ENCODE peak calls at places on chromosomes 12 and 14, in eight cellular contexts. One of them, this sample, is unnamed.
A peak's percentile ranks its signal among the peaks of the same experiment; 100 is the strongest.

GRCh38 chr12:20144341-20144740 is 224.0 kb upstream of the PDE3A start:
- DNase-seq in fibroblast of pulmonary artery: no peak
- DNase-seq in dorsolateral prefrontal cortex: no peak
- DNase-seq in left ventricle myocardium inferior: no peak
- DNase-seq in gastrocnemius medialis: no peak
- DNase-seq in SK-N-SH: no peak
- DNase-seq in nephron progenitor cell: no peak
- DNase-seq in ascending aorta: no peak
- DNase-seq in this sample: no peak

GRCh38 chr12:71665109-71665476 is 992 bp downstream of the THAP2 start:
- DNase-seq in fibroblast of pulmonary artery: no peak
- DNase-seq in dorsolateral prefrontal cortex: no peak
- DNase-seq in left ventricle myocardium inferior: no peak
- DNase-seq in gastrocnemius medialis: no peak
- DNase-seq in SK-N-SH: no peak
- DNase-seq in nephron progenitor cell: no peak
- DNase-seq in ascending aorta: no peak
- DNase-seq in this sample: no peak

GRCh38 chr12:65823481-65824313 is 586 bp upstream of the HMGA2 start:
- DNase-seq in fibroblast of pulmonary artery: peak; percentile 48
- DNase-seq in dorsolateral prefrontal cortex: no peak
- DNase-seq in left ventricle myocardium inferior: no peak
- DNase-seq in gastrocnemius medialis: no peak
- DNase-seq in SK-N-SH: peak; percentile 41
- DNase-seq in nephron progenitor cell: peak; percentile 68
- DNase-seq in ascending aorta: peak; percentile 67
- DNase-seq in this sample: no peak

GRCh38 chr14:20415723-20416622 is 2.7 kb upstream of the TEP1 start:
- DNase-seq in fibroblast of pulmonary artery: peak; percentile 75
- DNase-seq in dorsolateral prefrontal cortex: no peak
- DNase-seq in left ventricle myocardium inferior: no peak
- DNase-seq in gastrocnemius medialis: no peak
- DNase-seq in SK-N-SH: peak; percentile 50
- DNase-seq in nephron progenitor cell: no peak
- DNase-seq in ascending aorta: no peak
- DNase-seq in this sample: no peak

GRCh38 chr12:34599530-34600513 is 577.5 kb downstream of the ALG10 start:
- DNase-seq in fibroblast of pulmonary artery: no peak
- DNase-seq in dorsolateral prefrontal cortex: peak; percentile 18
- DNase-seq in left ventricle myocardium inferior: no peak
- DNase-seq in gastrocnemius medialis: peak; percentile 5
- DNase-seq in SK-N-SH: peak; percentile 0
- DNase-seq in nephron progenitor cell: no peak
- DNase-seq in ascending aorta: no peak
- DNase-seq in this sample: no peak

GRCh38 chr14:77593501-77593911 is 22.9 kb downstream of the SPTLC2 start:
- DNase-seq in fibroblast of pulmonary artery: peak; percentile 29
- DNase-seq in dorsolateral prefrontal cortex: no peak
- DNase-seq in left ventricle myocardium inferior: no peak
- DNase-seq in gastrocnemius medialis: no peak
- DNase-seq in SK-N-SH: no peak
- DNase-seq in nephron progenitor cell: no peak
- DNase-seq in ascending aorta: no peak
- DNase-seq in this sample: no peak

GRCh38 chr14:68610251-68610793 is 182.5 kb downstream of the ZFP36L1 start:
- DNase-seq in fibroblast of pulmonary artery: no peak
- DNase-seq in dorsolateral prefrontal cortex: no peak
- DNase-seq in left ventricle myocardium inferior: no peak
- DNase-seq in gastrocnemius medialis: peak; percentile 10
- DNase-seq in SK-N-SH: no peak
- DNase-seq in nephron progenitor cell: no peak
- DNase-seq in ascending aorta: no peak
- DNase-seq in this sample: no peak

GRCh38 chr14:33897878-33898535 is 52.9 kb downstream of the EGLN3 start:
- DNase-seq in fibroblast of pulmonary artery: no peak
- DNase-seq in dorsolateral prefrontal cortex: no peak
- DNase-seq in left ventricle myocardium inferior: no peak
- DNase-seq in gastrocnemius medialis: no peak
- DNase-seq in SK-N-SH: no peak
- DNase-seq in nephron progenitor cell: no peak
- DNase-seq in ascending aorta: no peak
- DNase-seq in this sample: no peak

GRCh38 chr12:102955926-102956737 is 1.3 kb upstream of the ASCL1 start:
- DNase-seq in fibroblast of pulmonary artery: no peak
- DNase-seq in dorsolateral prefrontal cortex: no peak
- DNase-seq in left ventricle myocardium inferior: no peak
- DNase-seq in gastrocnemius medialis: no peak
- DNase-seq in SK-N-SH: peak; percentile 73
- DNase-seq in nephron progenitor cell: peak; percentile 57
- DNase-seq in ascending aorta: no peak
- DNase-seq in this sample: no peak

GRCh38 chr12:130661059-130661458 is 55.0 kb downstream of the RIMBP2 start:
- DNase-seq in fibroblast of pulmonary artery: no peak
- DNase-seq in dorsolateral prefrontal cortex: no peak
- DNase-seq in left ventricle myocardium inferior: no peak
- DNase-seq in gastrocnemius medialis: no peak
- DNase-seq in SK-N-SH: no peak
- DNase-seq in nephron progenitor cell: no peak
- DNase-seq in ascending aorta: no peak
- DNase-seq in this sample: no peak

GRCh38 chr12:131552167-131552863 is 158.6 kb upstream of the SFSWAP start:
- DNase-seq in fibroblast of pulmonary artery: no peak
- DNase-seq in dorsolateral prefrontal cortex: no peak
- DNase-seq in left ventricle myocardium inferior: no peak
- DNase-seq in gastrocnemius medialis: no peak
- DNase-seq in SK-N-SH: no peak
- DNase-seq in nephron progenitor cell: no peak
- DNase-seq in ascending aorta: no peak
- DNase-seq in this sample: no peak

GRCh38 chr14:36300337-36300736 is 20.1 kb downstream of the MBIP start:
- DNase-seq in fibroblast of pulmonary artery: peak; percentile 12
- DNase-seq in dorsolateral prefrontal cortex: no peak
- DNase-seq in left ventricle myocardium inferior: no peak
- DNase-seq in gastrocnemius medialis: no peak
- DNase-seq in SK-N-SH: no peak
- DNase-seq in nephron progenitor cell: no peak
- DNase-seq in ascending aorta: no peak
- DNase-seq in this sample: no peak

GRCh38 chr14:54564071-54564798 is 2.7 kb upstream of the SAMD4A start:
- DNase-seq in fibroblast of pulmonary artery: peak; percentile 74
- DNase-seq in dorsolateral prefrontal cortex: no peak
- DNase-seq in left ventricle myocardium inferior: no peak
- DNase-seq in gastrocnemius medialis: no peak
- DNase-seq in SK-N-SH: peak; percentile 33
- DNase-seq in nephron progenitor cell: no peak
- DNase-seq in ascending aorta: no peak
- DNase-seq in this sample: no peak

GRCh38 chr14:54564799-54565235 is 2.1 kb upstream of the SAMD4A start:
- DNase-seq in fibroblast of pulmonary artery: peak; percentile 78
- DNase-seq in dorsolateral prefrontal cortex: no peak
- DNase-seq in left ventricle myocardium inferior: no peak
- DNase-seq in gastrocnemius medialis: no peak
- DNase-seq in SK-N-SH: no peak
- DNase-seq in nephron progenitor cell: no peak
- DNase-seq in ascending aorta: no peak
- DNase-seq in this sample: no peak

GRCh38 chr14:54566152-54566409 is 847 bp upstream of the SAMD4A start:
- DNase-seq in fibroblast of pulmonary artery: no peak
- DNase-seq in dorsolateral prefrontal cortex: no peak
- DNase-seq in left ventricle myocardium inferior: no peak
- DNase-seq in gastrocnemius medialis: no peak
- DNase-seq in SK-N-SH: no peak
- DNase-seq in nephron progenitor cell: no peak
- DNase-seq in ascending aorta: no peak
- DNase-seq in this sample: no peak

GRCh38 chr14:54566410-54567223 is at the start of gene SAMD4A:
- DNase-seq in fibroblast of pulmonary artery: peak; percentile 90
- DNase-seq in dorsolateral prefrontal cortex: peak; percentile 81
- DNase-seq in left ventricle myocardium inferior: peak; percentile 82
- DNase-seq in gastrocnemius medialis: peak; percentile 85
- DNase-seq in SK-N-SH: peak; percentile 77
- DNase-seq in nephron progenitor cell: peak; percentile 67
- DNase-seq in ascending aorta: peak; percentile 85
- DNase-seq in this sample: peak; percentile 34

DNA sequence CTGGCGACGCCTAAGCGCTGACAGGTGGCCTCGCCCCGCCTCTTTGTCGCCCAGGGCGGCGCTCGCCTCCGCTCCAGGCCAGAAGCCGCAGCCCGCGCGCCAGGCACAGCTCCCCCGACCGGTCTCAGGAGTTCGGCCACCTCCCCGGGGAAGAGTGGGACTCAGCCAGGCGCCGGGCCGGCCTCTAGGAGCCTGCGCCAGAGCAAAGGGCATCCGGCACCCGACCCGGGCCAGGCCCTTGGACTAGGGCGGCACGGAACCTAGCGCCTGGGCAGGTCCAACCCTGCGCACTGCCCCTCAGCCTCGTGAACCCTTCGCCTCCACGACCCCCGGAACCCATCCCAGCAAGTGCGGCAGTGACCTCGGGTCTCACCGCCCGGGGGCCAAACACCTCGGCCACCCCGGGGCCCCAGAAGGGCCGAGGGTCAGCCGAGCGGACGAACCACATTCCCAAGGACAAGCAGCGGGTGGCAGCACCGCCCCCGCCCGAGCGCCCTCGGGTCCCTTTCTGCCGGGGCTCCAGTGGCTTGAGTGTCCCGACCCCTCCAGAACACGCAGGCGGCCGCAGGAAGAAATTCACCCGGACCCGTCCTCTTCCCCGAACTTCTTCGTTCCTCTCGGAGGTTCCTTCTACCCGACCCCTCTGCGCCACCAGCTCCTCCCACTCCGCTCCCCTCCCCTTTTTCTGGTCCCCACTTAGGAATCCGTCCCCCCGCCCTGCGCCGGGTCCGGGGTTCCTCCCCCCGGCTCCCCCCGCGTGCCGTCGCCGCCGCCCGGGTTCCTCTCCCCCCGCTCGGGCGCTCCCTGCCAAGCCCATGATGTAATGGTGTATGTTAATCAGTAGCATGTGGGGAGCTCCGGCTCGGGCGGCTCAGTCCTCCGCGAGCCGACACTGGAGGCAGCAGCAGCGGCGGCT is 1.4 kb upstream of the SAMD4A start:
- DNase-seq in fibroblast of pulmonary artery: peak; percentile 87
- DNase-seq in dorsolateral prefrontal cortex: peak; percentile 90
- DNase-seq in left ventricle myocardium inferior: peak; percentile 96
- DNase-seq in gastrocnemius medialis: peak; percentile 97
- DNase-seq in SK-N-SH: peak; percentile 91
- DNase-seq in nephron progenitor cell: peak; percentile 79
- DNase-seq in ascending aorta: peak; percentile 98
- DNase-seq in this sample: peak; percentile 74
- TF ChIP-seq CTCF in fibroblast of pulmonary artery: peak; percentile 2
- TF ChIP-seq CTCF in dorsolateral prefrontal cortex: no peak
- TF ChIP-seq CTCF in left ventricle myocardium inferior: peak; percentile 50
- TF ChIP-seq CTCF in gastrocnemius medialis: peak; percentile 59
- TF ChIP-seq CTCF in SK-N-SH: peak; percentile 38
- TF ChIP-seq CTCF in nephron progenitor cell: peak; percentile 9
- TF ChIP-seq CTCF in ascending aorta: peak; percentile 41
- TF ChIP-seq CTCF in this sample: no peak

GRCh38 chr14:71532349-71532748 is 399.9 kb upstream of the RGS6 start:
- DNase-seq in fibroblast of pulmonary artery: no peak
- DNase-seq in dorsolateral prefrontal cortex: no peak
- DNase-seq in left ventricle myocardium inferior: no peak
- DNase-seq in gastrocnemius medialis: no peak
- DNase-seq in SK-N-SH: no peak
- DNase-seq in nephron progenitor cell: no peak
- DNase-seq in ascending aorta: no peak
- DNase-seq in this sample: no peak
- TF ChIP-seq CTCF in fibroblast of pulmonary artery: no peak
- TF ChIP-seq CTCF in dorsolateral prefrontal cortex: no peak
- TF ChIP-seq CTCF in left ventricle myocardium inferior: no peak
- TF ChIP-seq CTCF in gastrocnemius medialis: no peak
- TF ChIP-seq CTCF in SK-N-SH: no peak
- TF ChIP-seq CTCF in nephron progenitor cell: no peak
- TF ChIP-seq CTCF in ascending aorta: no peak
- TF ChIP-seq CTCF in this sample: no peak

DNA sequence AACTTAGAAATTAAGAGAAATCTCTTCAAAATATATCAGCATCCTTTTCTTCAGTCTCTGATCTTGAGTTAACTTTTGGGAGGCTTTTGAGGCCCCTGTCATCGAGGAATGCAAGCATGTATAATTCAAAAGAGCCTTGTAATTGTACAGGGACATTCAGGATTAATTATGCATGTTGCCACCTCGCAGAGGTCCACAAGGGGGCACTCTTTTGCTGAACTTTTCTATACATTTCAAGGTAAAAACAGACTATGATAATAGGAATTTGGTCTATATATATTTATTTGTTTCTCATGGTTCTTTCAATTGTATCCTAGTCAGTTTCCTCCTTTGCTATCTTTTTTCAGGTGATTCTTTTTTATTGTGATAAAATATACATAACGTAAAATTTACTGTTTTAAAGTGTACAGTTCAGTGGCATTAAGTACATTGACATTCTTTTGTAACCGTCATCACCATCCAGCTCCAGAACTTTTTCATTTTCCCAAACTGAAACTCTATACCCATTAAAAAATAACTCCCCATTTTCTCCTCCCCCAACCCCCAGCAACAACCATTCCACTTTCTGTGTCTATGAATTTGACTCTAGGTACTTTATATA is 47.0 kb upstream of the SLC2A13 start:
- DNase-seq in fibroblast of pulmonary artery: peak; percentile 59
- DNase-seq in dorsolateral prefrontal cortex: peak; percentile 45
- DNase-seq in left ventricle myocardium inferior: peak; percentile 30
- DNase-seq in gastrocnemius medialis: peak; percentile 21
- DNase-seq in SK-N-SH: peak; percentile 14
- DNase-seq in nephron progenitor cell: peak; percentile 60
- DNase-seq in ascending aorta: peak; percentile 73
- DNase-seq in this sample: peak; percentile 31
- TF ChIP-seq CTCF in fibroblast of pulmonary artery: peak; percentile 85
- TF ChIP-seq CTCF in dorsolateral prefrontal cortex: peak; percentile 69
- TF ChIP-seq CTCF in left ventricle myocardium inferior: peak; percentile 90
- TF ChIP-seq CTCF in gastrocnemius medialis: peak; percentile 81
- TF ChIP-seq CTCF in SK-N-SH: peak; percentile 96
- TF ChIP-seq CTCF in nephron progenitor cell: peak; percentile 91
- TF ChIP-seq CTCF in ascending aorta: peak; percentile 81
- TF ChIP-seq CTCF in this sample: peak; percentile 19

DNA sequence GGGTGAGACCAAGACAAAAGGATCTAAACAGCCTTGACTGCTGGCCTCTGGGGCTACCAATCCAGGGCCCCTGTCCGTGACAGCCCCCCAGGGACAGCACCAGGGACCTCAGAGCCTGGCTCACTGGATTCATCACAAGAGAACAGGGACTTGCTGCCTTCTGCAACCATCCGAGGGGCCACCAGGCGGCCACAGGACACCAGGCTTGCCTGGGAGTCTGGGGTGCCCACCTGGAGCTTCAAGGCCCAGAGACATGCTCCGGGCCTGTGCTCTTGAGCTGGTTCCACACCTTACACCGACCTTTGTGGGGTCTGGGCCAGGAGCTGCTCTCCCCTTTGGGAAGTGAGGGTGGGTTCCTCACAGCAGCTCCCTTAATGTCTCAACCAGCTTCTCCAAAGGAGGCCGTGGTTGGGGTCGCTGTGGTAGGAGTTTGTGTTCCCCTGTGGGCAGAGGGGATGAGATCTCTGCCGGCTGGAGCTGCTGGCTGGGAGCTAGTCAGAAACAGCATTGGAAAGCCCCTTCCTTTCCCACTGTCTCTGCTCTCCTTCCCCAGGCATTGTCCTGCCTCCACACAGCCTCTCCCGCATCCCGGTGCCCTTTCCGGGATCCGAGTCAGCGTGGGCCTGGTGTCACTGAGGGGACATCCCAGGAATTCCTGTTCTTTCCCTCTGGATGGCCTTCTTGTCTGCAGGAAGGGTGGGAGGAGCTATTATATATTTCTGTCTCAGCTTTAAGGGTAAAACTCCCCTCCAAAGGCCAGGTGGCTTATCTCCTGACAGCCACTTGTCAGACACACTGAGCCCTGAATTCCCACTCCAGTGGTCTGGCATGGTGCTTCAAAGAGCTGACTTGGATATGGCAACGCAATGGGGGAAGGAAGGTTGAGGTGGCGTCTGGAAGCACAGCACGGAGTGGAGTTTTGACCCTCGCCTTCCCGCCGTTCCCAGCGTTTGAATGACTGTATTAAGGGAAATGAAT is 5.1 kb upstream of the PAPLN start:
- DNase-seq in fibroblast of pulmonary artery: no peak
- DNase-seq in dorsolateral prefrontal cortex: no peak
- DNase-seq in left ventricle myocardium inferior: no peak
- DNase-seq in gastrocnemius medialis: no peak
- DNase-seq in SK-N-SH: peak; percentile 42
- DNase-seq in nephron progenitor cell: peak; percentile 51
- DNase-seq in ascending aorta: no peak
- DNase-seq in this sample: no peak
- TF ChIP-seq CTCF in fibroblast of pulmonary artery: peak; percentile 38
- TF ChIP-seq CTCF in dorsolateral prefrontal cortex: no peak
- TF ChIP-seq CTCF in left ventricle myocardium inferior: no peak
- TF ChIP-seq CTCF in gastrocnemius medialis: no peak
- TF ChIP-seq CTCF in SK-N-SH: peak; percentile 31
- TF ChIP-seq CTCF in nephron progenitor cell: peak; percentile 50
- TF ChIP-seq CTCF in ascending aorta: no peak
- TF ChIP-seq CTCF in this sample: no peak